ENCODE peak calls at places on chromosomes 2 and 18, in six cellular contexts. H is stomach, Y is sigmoid colon, X is body of pancreas, M is endothelial cell of umbilical vein, U is uterus. O is an unnamed sample. For H3K36me3, the result is how much of the 10 kb centered on the place peaks cover.

GRCh38 chr2:134160793-134161504 is 92.9 kb upstream of the MGAT5 start:
- DNase-seq in H (no peak), X (peak), Y (no peak), U (no peak), M (peak), O (no peak)

GRCh38 chr2:158211516-158211915 is 109.8 kb downstream of the UPP2 start:
- DNase-seq in Y (no peak), U (no peak), M (no peak), X (no peak), H (no peak), O (no peak)

GRCh38 chr2:126753501-126754212 is 97.7 kb downstream of the GYPC start:
- DNase-seq in M (no peak), U (no peak), X (no peak), H (no peak), Y (no peak), O (no peak)

GRCh38 chr2:236703310-236703709 is 133.7 kb downstream of the ACKR3 start:
- DNase-seq in Y (no peak), X (peak), H (no peak), M (no peak), U (no peak), O (no peak)

GRCh38 chr2:178484245-178485041 is 4.2 kb downstream of the PLEKHA3 start:
- DNase-seq in M (peak), H (peak), Y (peak), U (no peak), X (peak), O (peak)

GRCh38 chr2:181163139-181163538 is 182.7 kb downstream of the UBE2E3 start:
- DNase-seq in H (no peak), M (no peak), X (no peak), Y (no peak), U (no peak), O (no peak)

GRCh38 chr2:217142649-217143266 is 282.9 kb upstream of the TNP1 start:
- DNase-seq in U (no peak), M (peak), X (peak), H (no peak), Y (no peak), O (peak)

GRCh38 chr2:200466703-200467418 is 43.0 kb downstream of the KCTD18 start:
- DNase-seq in Y (peak), X (peak), U (peak), M (no peak), H (no peak), O (no peak)

GRCh38 chr2:179020156-179020750 is 29.7 kb downstream of the CCDC141 start:
- DNase-seq in M (peak), X (peak), H (peak), U (no peak), Y (no peak), O (peak)

GRCh38 chr2:146572598-146572997 is 1272.2 kb upstream of the ACVR2A start:
- DNase-seq in M (no peak), Y (no peak), X (no peak), U (no peak), H (no peak), O (no peak)

GRCh38 chr2:239874636-239875356 is 150.3 kb downstream of the NDUFA10 start:
- DNase-seq in X (no peak), Y (no peak), U (no peak), H (peak), M (no peak), O (no peak)

GRCh38 chr2:169478339-169478738 is 955 bp upstream of the BBS5 start:
- DNase-seq in U (no peak), Y (no peak), M (peak), X (peak), H (no peak), O (no peak)

GRCh38 chr2:86632672-86633071 is 9.0 kb upstream of the RNF103 start:
- DNase-seq in H (no peak), U (no peak), M (peak), X (peak), Y (no peak), O (no peak)

GRCh38 chr2:71635798-71636197 is 182.4 kb downstream of the DYSF start:
- DNase-seq in U (no peak), Y (no peak), H (no peak), M (no peak), X (no peak), O (no peak)

GRCh38 chr2:26612522-26613240 is 28.5 kb downstream of the CIB4 start:
- DNase-seq in U (no peak), M (no peak), H (no peak), Y (peak), X (peak), O (peak)

GRCh38 chr2:227849906-227850305 is 21.5 kb upstream of the DAW1 start:
- DNase-seq in U (no peak), Y (no peak), H (no peak), M (no peak), X (no peak), O (no peak)

GRCh38 chr18:25517881-25518715 is 166.1 kb upstream of the ZNF521 start:
- DNase-seq in M (peak), Y (no peak), H (no peak), X (no peak), U (no peak), O (no peak)

GRCh38 chr2:2845267-2845666 is 514.2 kb upstream of the MYT1L start:
- DNase-seq in X (no peak), M (no peak), Y (no peak), H (no peak), U (no peak), O (no peak)

GRCh38 chr18:2111456-2111855 is 459.8 kb downstream of the METTL4 start:
- DNase-seq in M (no peak), Y (no peak), H (no peak), X (no peak), U (no peak), O (no peak)

GRCh38 chr2:113136828-113137775 is 9.7 kb downstream of the IL1RN start:
- DNase-seq in Y (no peak), X (peak), M (peak), U (no peak), H (peak), O (peak)

GRCh38 chr2:71747573-71747972 is 294.2 kb downstream of the DYSF start:
- DNase-seq in M (no peak), X (peak), H (no peak), U (no peak), Y (no peak), O (no peak)

GRCh38 chr2:81528852-81529480 is 1224.4 kb upstream of the LRRTM1 start:
- DNase-seq in U (no peak), Y (no peak), H (no peak), X (no peak), M (no peak), O (no peak)

GRCh38 chr2:152861349-152861942 is 143.0 kb downstream of the ARL6IP6 start:
- DNase-seq in M (peak), Y (no peak), X (peak), U (no peak), H (peak), O (peak)

GRCh38 chr2:232420463-232421188 is 14.0 kb downstream of the ALPG start:
- DNase-seq in M (no peak), U (no peak), H (peak), X (peak), Y (no peak), O (no peak)

GRCh38 chr2:150567771-150568278 is 80.4 kb upstream of the RND3 start:
- DNase-seq in M (peak), H (no peak), X (no peak), Y (no peak), U (no peak), O (no peak)

GRCh38 chr2:184597571-184597980 is 753 bp upstream of the ZNF804A start:
- DNase-seq in U (no peak), H (no peak), Y (no peak), X (peak), M (peak), O (peak)

GRCh38 chr2:237309011-237309410 is 105.0 kb downstream of the COL6A3 start:
- DNase-seq in M (no peak), U (no peak), H (no peak), X (no peak), Y (no peak), O (no peak)

DNA sequence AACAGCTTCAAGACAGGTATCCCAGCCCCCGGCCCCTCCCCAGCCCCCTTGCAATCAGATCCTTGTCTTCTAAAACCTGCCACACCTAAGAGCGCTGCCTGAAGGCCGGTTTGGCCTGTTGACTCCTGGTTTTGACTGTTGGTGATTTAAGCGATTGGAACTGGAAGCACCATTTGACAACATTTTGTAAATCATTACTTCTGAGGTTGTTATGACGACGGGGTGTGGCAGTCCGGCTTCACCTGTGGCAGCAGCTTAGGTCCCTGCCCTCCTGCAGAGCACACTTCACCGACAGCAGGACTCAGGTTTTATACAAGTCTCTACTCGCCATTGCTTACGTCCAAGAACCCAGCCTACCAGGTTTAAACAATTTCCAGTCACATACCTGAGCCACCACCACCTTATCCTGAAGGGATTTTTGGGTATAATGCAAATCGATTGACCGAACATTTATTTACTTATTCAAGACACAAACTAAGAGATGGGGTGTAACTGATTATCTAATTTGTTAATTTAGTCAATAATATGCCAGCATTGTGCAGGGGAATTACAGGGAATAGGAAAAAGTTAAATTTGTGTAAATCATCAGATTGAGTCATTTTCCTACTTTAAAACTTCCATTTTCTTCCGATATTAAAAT is 707 bp upstream of the DGUOK start:
- DNase-seq in U (no peak), H (peak), M (no peak), Y (peak), X (peak), O (no peak)
- H3K36me3 ChIP-seq in U (under half), H (under half), M (under half), Y (under half), X (under half), O (under half)

DNA sequence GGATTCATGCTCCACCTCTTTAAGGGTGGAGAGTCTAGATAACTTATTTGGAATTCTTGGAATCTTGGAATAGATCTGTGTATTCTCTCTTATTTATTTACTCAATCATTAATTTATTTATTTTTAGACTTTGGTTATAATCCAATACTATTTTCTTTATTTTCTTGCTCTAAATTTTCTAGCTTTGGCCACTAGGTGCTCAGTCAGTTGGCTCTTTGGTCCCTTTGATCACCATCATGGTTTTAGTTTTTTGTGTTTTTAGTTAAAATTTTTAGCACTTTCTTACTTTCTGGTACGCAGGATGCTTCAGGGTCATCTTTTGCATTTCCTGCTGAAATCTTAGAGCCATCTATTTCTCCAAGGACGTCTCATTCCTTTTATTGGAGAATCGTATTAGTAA is 5.2 kb upstream of the PLEK start:
- DNase-seq in U (no peak), H (no peak), M (no peak), Y (no peak), X (no peak), O (no peak)
- TF ChIP-seq CTCF in U (no peak), H (peak), M (no peak), Y (no peak), X (no peak), O (no peak)

DNA sequence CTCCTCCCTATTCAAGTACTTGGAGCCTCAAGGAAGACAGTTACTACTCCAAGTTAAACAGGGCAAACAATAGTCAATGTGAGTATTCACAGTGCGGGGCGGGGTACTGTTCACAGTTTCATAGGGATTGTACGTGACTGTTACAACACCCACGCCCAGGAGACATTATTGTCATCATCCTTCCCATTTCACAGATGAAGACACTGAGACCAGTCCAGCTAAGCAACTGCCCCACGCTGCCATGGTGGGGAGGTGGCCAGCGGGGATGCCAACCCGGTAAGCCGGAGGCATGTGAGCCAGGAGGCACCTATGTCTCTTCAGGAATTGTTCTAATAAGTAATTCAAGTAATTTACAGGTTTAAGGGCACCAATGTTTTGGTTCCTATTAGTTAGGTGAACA is 982 bp downstream of the HJURP start:
- DNase-seq in H (peak), Y (no peak), U (no peak), M (no peak), X (no peak), O (no peak)
- H3K4me3 ChIP-seq in H (peak), Y (no peak), U (no peak), M (peak), X (no peak), O (peak)

GRCh38 chr2:24274809-24275208 is 85.5 kb downstream of the ITSN2 start:
- DNase-seq in X (no peak), M (no peak), H (no peak), Y (no peak), U (no peak), O (no peak)
- H3K36me3 ChIP-seq in X (under half), M (under half), H (half or more), Y (under half), U (under half), O (under half)

DNA sequence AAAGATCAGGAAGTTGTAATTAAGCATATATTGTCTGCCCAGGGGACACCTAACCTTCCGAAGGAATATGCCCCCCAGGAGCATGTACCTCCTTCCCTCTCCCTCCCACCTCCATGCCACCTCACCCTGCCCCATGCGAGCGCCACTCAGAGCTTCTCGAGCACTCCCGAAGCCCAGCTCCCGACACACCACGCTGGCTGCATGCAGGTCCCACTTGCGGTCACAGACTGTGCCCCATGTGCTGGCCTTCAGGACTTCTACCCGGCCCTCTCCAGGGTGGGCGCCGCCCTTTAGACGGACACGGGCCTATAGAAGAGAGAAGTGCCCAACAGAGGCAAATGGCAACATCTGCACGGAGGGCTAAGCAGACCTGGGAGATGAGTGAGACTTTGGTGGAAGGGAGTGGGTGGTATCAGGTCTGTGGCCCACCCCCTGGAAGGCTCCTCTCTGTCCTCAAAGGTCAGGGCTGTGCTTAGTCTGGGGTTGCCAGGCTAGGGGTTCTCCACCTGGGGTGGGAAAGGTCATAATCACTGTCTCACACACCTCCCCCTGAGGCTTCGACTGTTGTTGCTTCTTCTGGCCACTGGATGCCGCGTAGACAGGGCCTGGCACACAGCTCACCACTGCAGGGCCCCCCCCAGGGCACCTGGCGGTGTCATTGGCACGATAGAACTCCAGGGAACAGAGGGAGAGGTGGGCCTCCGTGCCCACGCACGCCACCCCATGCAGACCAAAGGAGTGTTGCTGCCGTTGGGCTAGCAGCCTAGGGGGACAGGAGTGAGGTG is 6.6 kb downstream of the HTRA2 start:
- DNase-seq in U (no peak), H (no peak), X (no peak), Y (no peak), M (no peak), O (no peak)
- TF ChIP-seq CTCF in U (no peak), H (no peak), X (no peak), Y (no peak), M (no peak), O (no peak)

DNA sequence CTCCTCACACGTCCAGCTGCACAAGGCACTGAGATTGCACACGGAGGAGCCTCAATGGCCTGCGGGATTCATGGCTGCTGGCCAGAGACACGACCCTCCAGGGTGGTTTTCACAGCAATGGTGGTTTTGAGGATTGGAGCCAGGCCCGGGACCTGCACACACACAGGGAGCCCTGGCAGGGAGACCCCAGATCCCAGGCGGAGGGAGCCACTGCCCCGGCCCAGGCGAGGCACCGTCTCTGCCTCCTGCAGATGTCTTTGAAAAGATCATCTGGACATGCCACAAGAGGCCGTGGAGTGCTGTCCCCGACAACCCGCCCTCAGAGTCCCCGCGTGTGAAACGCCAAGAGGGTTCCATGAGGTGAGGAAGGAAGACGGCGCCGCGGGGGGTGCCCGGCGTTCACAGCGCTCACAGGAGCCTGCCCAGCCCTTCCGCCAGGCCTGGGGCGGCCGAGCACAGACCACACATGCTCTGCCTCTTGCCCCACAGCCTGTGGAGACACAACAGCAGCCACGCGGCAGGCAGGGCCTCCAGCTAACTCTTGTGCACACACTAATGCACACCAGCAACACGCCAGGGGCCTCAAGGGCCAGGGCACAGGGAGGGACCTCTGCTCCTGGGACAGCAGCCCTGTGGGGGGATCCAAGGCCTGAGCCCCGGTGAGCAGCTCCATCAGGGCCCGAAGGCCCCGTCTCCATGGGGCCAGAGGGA is 72.8 kb upstream of the CTDP1 start:
- DNase-seq in Y (peak), M (no peak), H (no peak), U (no peak), X (no peak), O (no peak)
- H3K4me3 ChIP-seq in Y (no peak), M (no peak), H (no peak), U (no peak), X (no peak), O (no peak)

O was measured in A673.